ENCODE peak calls at places on chromosome 18, in four cellular contexts. Q is Peyer's patch, B is heart left ventricle, H is spleen. V is an unnamed sample.
A peak's percentile ranks its signal among the peaks of the same experiment; 100 is the strongest.

GRCh38 chr18:24841536-24841935 is 381.1 kb downstream of the HRH4 start:
- DNase-seq in H (no peak), B (no peak), Q (no peak), V (no peak)

GRCh38 chr18:2848879-2849254 is 2.1 kb downstream of the EMILIN2 start:
- DNase-seq in B (no peak), H (no peak), Q (no peak), V (no peak)

GRCh38 chr18:3873698-3874495 is 423.9 kb downstream of the TGIF1 start:
- DNase-seq in H (no peak), Q (no peak), B (no peak), V (no peak)

GRCh38 chr18:37666986-37667385 is 101.4 kb upstream of the CELF4 start:
- DNase-seq in H (no peak), B (no peak), Q (no peak), V (no peak)

GRCh38 chr18:446941-447560 is 53.5 kb downstream of the COLEC12 start:
- DNase-seq in B (no peak), H (no peak), Q (no peak), V (no peak)

GRCh38 chr18:79944126-79944731 is 7.2 kb downstream of the SLC66A2 start:
- DNase-seq in H (peak; percentile 75), B (no peak), Q (peak; percentile 45), V (no peak)

GRCh38 chr18:48889115-48889941 is 61.4 kb downstream of the SMAD7 start:
- DNase-seq in Q (peak; percentile 50), H (peak; percentile 70), B (peak; percentile 65), V (no peak)

GRCh38 chr18:8139971-8140406 is 469.2 kb upstream of the RAB12 start:
- DNase-seq in B (no peak), H (no peak), Q (no peak), V (no peak)

GRCh38 chr18:10524507-10525425 is 1.1 kb upstream of the NAPG start:
- DNase-seq in B (no peak), Q (no peak), H (no peak), V (no peak)

GRCh38 chr18:56124186-56124585 is 514.2 kb downstream of the TXNL1 start:
- DNase-seq in Q (no peak), H (no peak), B (no peak), V (no peak)

GRCh38 chr18:76997951-76998808 is 134.4 kb downstream of the MBP start:
- DNase-seq in Q (peak; percentile 28), H (no peak), B (no peak), V (no peak)

GRCh38 chr18:53906681-53907080 is 317.8 kb downstream of the MBD2 start:
- DNase-seq in Q (no peak), B (peak; percentile 49), H (no peak), V (no peak)

GRCh38 chr18:62210138-62210537 is 23.1 kb downstream of the RELCH start:
- DNase-seq in Q (no peak), B (no peak), H (no peak), V (no peak)
- TF ChIP-seq POLR2A in Q (no peak), B (no peak), H (no peak), V (no peak)

GRCh38 chr18:21930177-21930576 is 189.6 kb downstream of the MIB1 start:
- DNase-seq in Q (no peak), H (no peak), B (no peak), V (no peak)
- TF ChIP-seq POLR2A in Q (no peak), H (no peak), B (no peak), V (no peak)

DNA sequence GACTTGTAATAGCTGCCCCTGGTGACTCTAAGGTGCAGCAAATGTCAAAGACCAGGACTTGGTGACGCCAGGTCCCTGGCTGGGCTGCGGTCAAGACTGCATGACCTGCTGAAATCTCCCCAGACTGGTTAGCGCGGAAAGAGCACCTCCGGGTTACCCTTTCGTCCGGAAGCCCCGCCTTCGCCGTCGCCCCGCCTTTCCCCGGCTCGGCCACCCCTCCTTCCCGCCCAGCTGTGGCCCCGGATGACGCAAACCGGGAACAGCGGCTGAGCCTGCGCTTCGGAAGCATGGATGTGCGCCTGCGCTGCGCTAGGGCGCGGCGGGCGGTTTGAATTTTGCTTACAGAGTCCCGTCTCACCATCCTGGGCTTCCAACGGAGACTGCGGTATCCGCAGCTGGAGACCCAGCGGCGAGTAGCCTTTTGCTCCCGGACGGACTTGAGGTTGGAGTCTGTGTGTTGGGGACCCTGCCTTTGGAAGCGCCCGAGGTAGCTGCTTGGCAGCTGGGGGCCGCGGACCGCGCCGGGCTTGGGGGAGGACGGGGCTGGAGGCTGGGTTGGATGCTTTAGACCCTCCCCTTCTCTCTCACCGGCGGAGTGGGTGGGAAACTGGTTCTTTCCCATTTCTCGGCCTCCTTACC is at the start of gene SKA1:
- DNase-seq in Q (peak; percentile 98), H (peak; percentile 98), B (peak; percentile 92), V (peak; percentile 70)
- TF ChIP-seq POLR2A in Q (peak; percentile 52), H (no peak), B (no peak), V (peak; percentile 63)

GRCh38 chr18:9334351-9335254 is at the start of gene TWSG1:
- DNase-seq in B (peak; percentile 92), Q (peak; percentile 96), H (peak; percentile 98), V (peak; percentile 95)
- TF ChIP-seq POLR2A in B (no peak), Q (peak; percentile 15), H (no peak), V (peak; percentile 89)

DNA sequence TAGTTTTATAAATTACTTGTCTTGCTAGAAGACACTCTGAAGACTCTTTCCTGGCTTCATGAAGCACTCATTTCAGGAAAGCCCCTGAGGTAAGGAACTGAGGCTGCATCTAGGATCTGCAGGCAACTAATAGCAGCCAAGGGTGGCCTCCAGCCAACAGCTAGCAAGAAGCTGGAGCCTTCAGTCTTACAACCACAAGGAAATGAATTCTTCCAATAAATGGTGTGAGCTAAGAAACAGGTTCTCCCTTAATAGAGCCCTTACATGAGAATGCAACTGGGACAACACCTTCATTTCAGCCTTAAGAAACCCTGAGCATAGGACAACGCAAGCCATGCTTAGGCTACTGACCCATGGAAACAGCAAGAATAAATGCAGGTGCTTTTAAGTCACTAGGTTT is 254.6 kb upstream of the RBBP8 start:
- DNase-seq in B (no peak), Q (no peak), H (no peak), V (no peak)
- TF ChIP-seq POLR2A in B (no peak), Q (no peak), H (no peak), V (no peak)

GRCh38 chr18:11689031-11689971 is at the start of gene GNAL:
- DNase-seq in B (peak; percentile 68), Q (peak; percentile 69), H (peak; percentile 81), V (peak; percentile 16)
- TF ChIP-seq POLR2A in B (no peak), Q (no peak), H (no peak), V (no peak)

DNA sequence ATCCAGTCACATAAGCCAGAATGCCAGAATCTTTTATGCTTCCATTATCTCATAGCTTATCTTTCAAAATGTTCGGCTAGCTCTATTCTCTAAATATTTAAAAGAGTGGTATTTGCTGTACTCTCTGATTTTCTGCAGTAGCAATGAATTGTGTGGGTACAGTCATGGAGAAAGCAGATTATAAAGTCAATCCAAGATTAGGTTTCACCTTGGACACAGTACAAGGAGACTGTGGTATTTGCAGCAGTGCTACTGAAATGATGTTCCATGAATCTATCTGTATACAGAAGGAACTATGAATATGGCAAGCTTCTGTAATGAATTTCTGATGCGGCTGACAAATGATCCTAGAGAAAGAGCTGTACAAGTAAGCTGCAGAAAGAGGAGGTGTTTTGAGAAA is 15.4 kb upstream of the DSEL start:
- DNase-seq in Q (no peak), B (no peak), H (no peak), V (no peak)
- TF ChIP-seq POLR2A in Q (no peak), B (no peak), H (no peak), V (no peak)

GRCh38 chr18:63965716-63966330 is 4.1 kb upstream of the SERPINB8 start:
- DNase-seq in B (no peak), Q (no peak), H (no peak), V (no peak)

GRCh38 chr18:63971320-63972071 is 1.6 kb downstream of the SERPINB8 start:
- DNase-seq in B (no peak), Q (no peak), H (no peak), V (no peak)

GRCh38 chr18:63970803-63971191 is 916 bp downstream of the SERPINB8 start:
- DNase-seq in B (peak; percentile 27), Q (peak; percentile 80), H (peak; percentile 84), V (no peak)

GRCh38 chr18:63974991-63975390 is 5.1 kb downstream of the SERPINB8 start:
- DNase-seq in Q (no peak), B (no peak), H (no peak), V (no peak)

GRCh38 chr18:63969965-63970802 is at the start of gene SERPINB8:
- DNase-seq in B (peak; percentile 94), Q (peak; percentile 95), H (peak; percentile 94), V (peak; percentile 61)
- TF ChIP-seq POLR2A in B (no peak), Q (peak; percentile 90), H (no peak), V (peak; percentile 29)